ENCODE peak calls at places on chromosomes 13 and 19, in nine cellular contexts. Q, R, J, B, W, M, P, Y and X are unnamed samples. For H3K27me3, the result is how much of the 10 kb centered on the place peaks cover.

GRCh38 chr19:51142119-51142518 is at the start of gene SIGLEC7:
- DNase-seq in Q (no peak), R (no peak), J (no peak), B (no peak), W (peak), M (no peak), P (peak), Y (no peak), X (no peak)

GRCh38 chr19:4662020-4662695 is 8.0 kb downstream of the MYDGF start:
- DNase-seq in Q (no peak), R (no peak), J (no peak), B (no peak), W (no peak), M (no peak), P (no peak), Y (no peak), X (no peak)

GRCh38 chr13:111632906-111633305 is 312.5 kb downstream of the TEX29 start:
- DNase-seq in Q (no peak), R (no peak), J (no peak), B (no peak), W (no peak), M (peak), P (no peak), Y (no peak), X (no peak)

GRCh38 chr13:74838096-74838495 is 643.9 kb downstream of the TBC1D4 start:
- DNase-seq in Q (no peak), R (no peak), J (no peak), B (no peak), W (no peak), M (no peak), P (no peak), Y (no peak), X (no peak)

GRCh38 chr13:97574926-97575325 is 141.0 kb downstream of the RAP2A start:
- DNase-seq in Q (peak), R (peak), J (no peak), B (peak), W (peak), M (peak), P (no peak), Y (no peak), X (peak)

GRCh38 chr19:12769689-12770088 is 5.7 kb downstream of the HOOK2 start:
- DNase-seq in Q (no peak), R (no peak), J (no peak), B (no peak), W (no peak), M (peak), P (no peak), Y (peak), X (no peak)

GRCh38 chr13:26480246-26480855 is 77.1 kb upstream of the WASF3 start:
- DNase-seq in Q (peak), R (peak), J (no peak), B (no peak), W (no peak), M (no peak), P (no peak), Y (no peak), X (no peak)

GRCh38 chr19:50460161-50460765 is 16.0 kb upstream of the EMC10 start:
- DNase-seq in Q (peak), R (no peak), J (no peak), B (no peak), W (no peak), M (no peak), P (no peak), Y (no peak), X (peak)

GRCh38 chr13:30864352-30865130 is 41.5 kb upstream of the MEDAG start:
- DNase-seq in Q (peak), R (peak), J (peak), B (no peak), W (no peak), M (peak), P (no peak), Y (no peak), X (peak)

GRCh38 chr13:114145256-114145655 is 12.8 kb upstream of the RASA3 start:
- DNase-seq in Q (no peak), R (no peak), J (no peak), B (no peak), W (no peak), M (peak), P (peak), Y (no peak), X (no peak)

GRCh38 chr19:33878136-33878535 is 81.5 kb downstream of the KCTD15 start:
- DNase-seq in Q (no peak), R (no peak), J (no peak), B (no peak), W (no peak), M (no peak), P (no peak), Y (no peak), X (no peak)

GRCh38 chr19:51971624-51972023 is 15.0 kb downstream of the ZNF350 start:
- DNase-seq in Q (peak), R (no peak), J (no peak), B (no peak), W (no peak), M (peak), P (no peak), Y (no peak), X (no peak)

GRCh38 chr13:49020940-49021548 is 45.3 kb downstream of the FNDC3A start:
- DNase-seq in Q (no peak), R (peak), J (no peak), B (no peak), W (no peak), M (peak), P (no peak), Y (no peak), X (no peak)

GRCh38 chr13:111789420-111789819 is 277.5 kb upstream of the SOX1 start:
- DNase-seq in Q (no peak), R (no peak), J (no peak), B (no peak), W (no peak), M (no peak), P (no peak), Y (no peak), X (no peak)

GRCh38 chr19:50498219-50499056 is 12.6 kb downstream of the JOSD2 start:
- DNase-seq in Q (no peak), R (no peak), J (no peak), B (no peak), W (no peak), M (no peak), P (peak), Y (no peak), X (no peak)

GRCh38 chr19:10431943-10432735 is 11.8 kb downstream of the PDE4A start:
- DNase-seq in Q (no peak), R (no peak), J (no peak), B (peak), W (peak), M (peak), P (peak), Y (peak), X (no peak)

GRCh38 chr13:110308377-110309158 is 1.5 kb downstream of the COL4A2 start:
- DNase-seq in Q (peak), R (peak), J (peak), B (peak), W (no peak), M (peak), P (no peak), Y (no peak), X (no peak)

GRCh38 chr13:79935121-79935520 is 405.8 kb downstream of the SPRY2 start:
- DNase-seq in Q (no peak), R (no peak), J (no peak), B (no peak), W (no peak), M (no peak), P (no peak), Y (no peak), X (no peak)

GRCh38 chr19:46197314-46198070 is 32.0 kb upstream of the IGFL1 start:
- DNase-seq in Q (no peak), R (no peak), J (no peak), B (no peak), W (no peak), M (no peak), P (no peak), Y (no peak), X (no peak)

GRCh38 chr19:46201413-46202310 is 27.9 kb upstream of the IGFL1 start:
- DNase-seq in Q (no peak), R (no peak), J (no peak), B (no peak), W (no peak), M (no peak), P (no peak), Y (no peak), X (no peak)

GRCh38 chr19:46196410-46197124 is 33.0 kb upstream of the IGFL1 start:
- DNase-seq in Q (no peak), R (no peak), J (no peak), B (no peak), W (no peak), M (no peak), P (no peak), Y (no peak), X (no peak)

GRCh38 chr19:46195104-46195503 is 34.4 kb upstream of the IGFL1 start:
- DNase-seq in Q (no peak), R (no peak), J (no peak), B (no peak), W (no peak), M (no peak), P (no peak), Y (no peak), X (no peak)

GRCh38 chr19:46198756-46199155 is 30.8 kb upstream of the IGFL1 start:
- DNase-seq in Q (no peak), R (peak), J (no peak), B (no peak), W (no peak), M (no peak), P (no peak), Y (no peak), X (no peak)
- H3K27me3 ChIP-seq in Q (under half), R (under half), J (under half), B (under half), W (under half), M (under half), P (under half), Y (under half), X (under half)

GRCh38 chr19:56118666-56119584 is 2.2 kb downstream of the ZNF787 start:
- DNase-seq in Q (no peak), R (no peak), J (no peak), B (no peak), W (no peak), M (no peak), P (no peak), Y (no peak), X (no peak)

GRCh38 chr19:56120002-56120370 is 1.1 kb downstream of the ZNF787 start:
- DNase-seq in Q (no peak), R (no peak), J (no peak), B (no peak), W (no peak), M (no peak), P (no peak), Y (no peak), X (no peak)

GRCh38 chr19:56121180-56122167 is at the start of gene ZNF787:
- DNase-seq in Q (peak), R (peak), J (peak), B (peak), W (peak), M (peak), P (peak), Y (peak), X (peak)

GRCh38 chr19:56119585-56119978 is 1.5 kb downstream of the ZNF787 start:
- DNase-seq in Q (no peak), R (no peak), J (no peak), B (no peak), W (no peak), M (no peak), P (peak), Y (peak), X (peak)

DNA sequence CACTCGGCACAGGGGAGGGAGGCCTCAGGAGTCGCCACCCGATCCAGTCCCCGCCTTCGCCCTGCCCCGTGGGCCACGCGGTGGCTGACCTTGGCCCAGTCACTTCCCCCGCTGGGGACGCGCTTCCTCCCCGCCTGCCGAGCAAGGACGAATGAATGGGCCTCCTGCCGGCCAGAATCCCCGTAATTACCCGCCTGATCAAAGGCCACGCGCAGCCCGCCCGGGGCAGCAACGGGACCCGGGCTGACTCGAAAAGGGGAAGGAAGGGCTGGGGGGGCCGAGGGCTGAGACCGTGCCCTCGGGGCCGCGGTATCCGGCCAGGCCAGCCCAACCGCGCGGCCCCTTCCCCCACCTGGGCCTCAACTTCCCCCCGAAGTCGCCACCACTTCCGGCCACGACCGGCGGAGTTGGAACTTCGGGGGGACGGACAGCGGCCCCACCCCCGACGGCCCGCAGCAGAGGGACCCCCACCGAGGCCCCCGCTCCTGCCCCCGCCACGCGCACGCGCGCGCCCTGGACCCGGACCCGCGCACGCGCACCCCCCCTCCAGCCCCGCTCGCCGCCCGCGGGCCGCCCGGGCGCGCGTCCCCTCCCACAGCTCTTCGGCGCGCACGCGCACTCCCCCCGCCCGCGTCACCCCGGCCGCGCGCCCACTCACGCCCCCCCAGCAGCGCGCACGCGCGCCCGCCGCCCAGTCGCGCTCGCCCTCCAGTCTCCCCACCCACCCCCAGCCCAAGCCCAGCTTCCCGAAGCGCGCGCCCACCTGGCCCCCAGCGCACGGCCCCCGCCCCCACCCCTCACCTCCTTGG is 520 bp downstream of the ZNF787 start:
- DNase-seq in Q (peak), R (peak), J (peak), B (peak), W (peak), M (peak), P (peak), Y (peak), X (peak)
- TF ChIP-seq CTCF in Q (no peak), R (peak), J (no peak), B (peak), W (peak), M (no peak), P (peak), Y (peak), X (peak)

DNA sequence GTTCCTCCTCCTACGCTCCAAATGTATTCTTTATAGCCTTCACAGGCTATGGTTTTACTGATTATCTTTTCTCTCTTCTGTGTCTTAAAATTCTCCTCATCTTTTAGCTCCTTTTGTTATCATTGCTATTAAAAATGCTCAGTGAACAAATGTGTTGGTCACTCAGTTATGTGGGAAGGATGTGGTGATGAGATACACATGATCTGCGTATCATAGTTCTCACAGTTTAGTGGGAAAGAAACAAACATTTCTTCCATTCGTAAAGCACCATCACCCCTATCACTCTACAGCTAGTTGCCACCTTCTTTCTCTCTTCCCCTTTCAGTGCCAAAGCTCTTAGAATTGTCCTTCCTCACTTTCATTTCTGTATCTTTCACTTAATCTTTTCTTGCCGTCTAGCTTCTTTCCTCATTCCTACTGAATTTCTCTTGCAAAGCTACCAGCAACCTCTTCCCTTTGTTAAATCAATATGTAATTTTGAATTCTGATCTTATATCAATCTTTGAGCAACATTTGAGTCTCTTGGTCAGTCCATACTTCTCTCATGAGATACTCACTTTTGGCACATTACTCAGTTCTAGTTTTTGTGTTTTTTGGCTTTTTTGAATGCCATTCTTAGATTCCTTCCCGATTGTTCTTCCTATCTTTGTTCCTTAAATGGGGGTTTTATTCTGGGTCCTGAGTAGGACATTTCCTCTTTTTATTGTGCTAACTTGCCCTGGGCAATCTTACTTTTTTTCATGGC is 122.2 kb downstream of the PCCA start:
- DNase-seq in Q (no peak), R (no peak), J (no peak), B (no peak), W (no peak), M (no peak), P (no peak), Y (no peak), X (peak)
- H3K4me3 ChIP-seq in Q (no peak), R (no peak), J (no peak), B (no peak), W (no peak), M (no peak), P (no peak), Y (no peak), X (no peak)

DNA sequence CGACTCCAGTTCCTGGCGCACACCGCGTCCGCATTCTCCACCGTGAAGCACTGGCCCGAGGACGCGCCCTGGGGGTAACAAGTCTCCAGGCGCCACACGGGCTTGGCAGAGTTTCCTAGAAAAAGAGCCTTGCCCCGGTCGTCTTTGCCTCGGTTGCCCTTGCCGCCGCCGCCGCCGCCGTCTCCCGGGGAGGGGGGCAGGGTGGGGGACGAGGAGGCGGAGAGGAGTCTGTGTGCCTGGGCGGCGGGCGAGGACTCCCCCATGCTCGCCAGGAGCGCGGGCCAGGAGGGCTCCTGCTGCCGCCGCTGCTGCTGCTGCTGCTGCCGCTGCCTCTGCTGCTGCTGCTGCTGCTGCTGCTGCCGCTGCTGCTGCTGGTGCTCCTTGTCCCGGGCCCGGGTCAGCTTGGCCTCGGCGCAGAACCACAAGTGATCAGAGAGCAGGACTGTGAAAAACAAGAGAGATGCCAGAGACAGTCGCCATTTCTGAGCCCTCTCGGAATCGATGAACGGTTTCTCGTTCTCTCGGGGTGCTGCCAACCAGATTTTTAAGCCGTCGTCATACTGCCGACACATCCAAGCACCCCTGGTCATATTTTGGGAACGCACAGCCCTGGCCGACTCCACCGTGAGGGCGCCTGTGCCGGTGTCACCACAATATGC is 349.2 kb downstream of the LIG4 start:
- DNase-seq in Q (no peak), R (no peak), J (no peak), B (no peak), W (no peak), M (peak), P (no peak), Y (peak), X (peak)
- H3K27me3 ChIP-seq in Q (under half), R (under half), J (under half), B (under half), W (under half), M (half or more), P (half or more), Y (under half), X (under half)

GRCh38 chr19:5687360-5688198 is 2.5 kb upstream of the RPL36 start:
- DNase-seq in Q (no peak), R (no peak), J (no peak), B (peak), W (peak), M (no peak), P (peak), Y (peak), X (no peak)
- TF ChIP-seq CTCF in Q (no peak), R (no peak), J (no peak), B (no peak), W (no peak), M (no peak), P (no peak), Y (no peak), X (no peak)

GRCh38 chr19:2226840-2227360 is 9.2 kb downstream of the PLEKHJ1 start:
- DNase-seq in Q (no peak), R (no peak), J (no peak), B (no peak), W (no peak), M (no peak), P (no peak), Y (no peak), X (no peak)

GRCh38 chr19:2229103-2230028 is 6.8 kb downstream of the PLEKHJ1 start:
- DNase-seq in Q (no peak), R (no peak), J (no peak), B (no peak), W (no peak), M (no peak), P (no peak), Y (no peak), X (no peak)

GRCh38 chr19:2228157-2229030 is 7.7 kb downstream of the PLEKHJ1 start:
- DNase-seq in Q (no peak), R (no peak), J (no peak), B (no peak), W (no peak), M (no peak), P (no peak), Y (no peak), X (no peak)

GRCh38 chr19:2226051-2226839 is 9.9 kb downstream of the PLEKHJ1 start:
- DNase-seq in Q (no peak), R (no peak), J (no peak), B (no peak), W (no peak), M (no peak), P (no peak), Y (no peak), X (no peak)

GRCh38 chr19:2227415-2228156 is 8.5 kb downstream of the PLEKHJ1 start:
- DNase-seq in Q (no peak), R (no peak), J (no peak), B (no peak), W (no peak), M (no peak), P (no peak), Y (no peak), X (no peak)
- H3K4me3 ChIP-seq in Q (no peak), R (no peak), J (no peak), B (no peak), W (no peak), M (no peak), P (no peak), Y (no peak), X (no peak)

GRCh38 chr19:14674764-14675163 is at the start of gene ADGRE3:
- DNase-seq in Q (no peak), R (no peak), J (no peak), B (no peak), W (no peak), M (no peak), P (no peak), Y (no peak), X (no peak)
- H3K27me3 ChIP-seq in Q (under half), R (under half), J (under half), B (under half), W (under half), M (under half), P (under half), Y (under half), X (under half)